ENCODE peak calls at places on chromosome 20, in eight cellular contexts. F, N, U, L, O, K, G and D are unnamed samples. For H3K36me3, the result is how much of the 10 kb centered on the place peaks cover.

GRCh38 chr20:14568701-14569100 is 231.3 kb upstream of the FLRT3 start:
- DNase-seq in F (no peak), N (peak), O (no peak), G (no peak), K (no peak), U (no peak), L (no peak), D (no peak)

GRCh38 chr20:59611286-59611685 is 6.9 kb downstream of the PHACTR3 start:
- DNase-seq in F (no peak), O (no peak), G (no peak), N (no peak), U (no peak), L (no peak), K (no peak), D (no peak)

GRCh38 chr20:24965065-24965919 is 16.2 kb downstream of the CST7 start:
- DNase-seq in N (no peak), U (no peak), K (no peak), F (no peak), L (no peak), O (no peak), G (no peak), D (no peak)

GRCh38 chr20:34016736-34017135 is 23.0 kb downstream of the RALY start:
- DNase-seq in F (no peak), L (no peak), N (no peak), G (no peak), O (no peak), K (no peak), U (no peak), D (no peak)

GRCh38 chr20:46965477-46965876 is 70.8 kb downstream of the EYA2 start:
- DNase-seq in O (no peak), K (no peak), N (no peak), F (no peak), G (no peak), U (no peak), L (no peak), D (no peak)

GRCh38 chr20:20815711-20816455 is 103.4 kb upstream of the RALGAPA2 start:
- DNase-seq in U (no peak), L (no peak), G (no peak), F (peak), N (no peak), K (no peak), O (no peak), D (no peak)

GRCh38 chr20:33211817-33212424 is 5.2 kb upstream of the BPIFA3 start:
- DNase-seq in F (peak), L (peak), N (peak), O (peak), K (peak), G (peak), U (peak), D (peak)

GRCh38 chr20:48878849-48879248 is 42.7 kb upstream of the ARFGEF2 start:
- DNase-seq in K (no peak), G (no peak), L (no peak), O (no peak), U (no peak), F (no peak), N (no peak), D (no peak)

GRCh38 chr20:44735816-44736169 is 9.9 kb upstream of the KCNK15 start:
- DNase-seq in L (no peak), U (no peak), G (no peak), O (no peak), K (no peak), N (no peak), F (no peak), D (no peak)

GRCh38 chr20:56202493-56203077 is 45.9 kb upstream of the MC3R start:
- DNase-seq in F (no peak), O (peak), L (peak), N (no peak), U (no peak), K (peak), G (peak), D (peak)

GRCh38 chr20:56443654-56444540 is 24.5 kb upstream of the RTF2 start:
- DNase-seq in U (no peak), F (peak), G (no peak), K (no peak), L (no peak), O (no peak), N (no peak), D (no peak)

GRCh38 chr20:19012671-19013070 is 199.1 kb downstream of the SCP2D1 start:
- DNase-seq in F (no peak), N (no peak), K (no peak), L (no peak), G (peak), U (no peak), O (no peak), D (no peak)

GRCh38 chr20:52190437-52191131 is 995 bp downstream of the ZFP64 start:
- DNase-seq in F (peak), K (peak), L (peak), G (peak), U (peak), O (peak), N (peak), D (peak)

GRCh38 chr20:11740975-11741374 is 176.7 kb upstream of the BTBD3 start:
- DNase-seq in G (no peak), K (no peak), O (peak), L (no peak), F (no peak), U (no peak), N (no peak), D (no peak)

GRCh38 chr20:25399038-25399430 is 8.4 kb upstream of the ABHD12 start:
- DNase-seq in F (peak), U (peak), K (peak), N (peak), G (peak), L (peak), O (peak), D (peak)

GRCh38 chr20:10079964-10080363 is 45.2 kb downstream of the ANKEF1 start:
- DNase-seq in F (no peak), O (peak), K (no peak), L (no peak), G (peak), N (no peak), U (no peak), D (no peak)

GRCh38 chr20:4029505-4030467 is 14.4 kb upstream of the RNF24 start:
- DNase-seq in G (no peak), F (no peak), K (no peak), O (peak), N (no peak), U (no peak), L (no peak), D (no peak)

GRCh38 chr20:48720256-48721020 is 107.4 kb downstream of the PREX1 start:
- DNase-seq in K (no peak), O (no peak), N (no peak), F (no peak), G (peak), L (no peak), U (no peak), D (no peak)

GRCh38 chr20:62262064-62262463 is 23.7 kb downstream of the OSBPL2 start:
- DNase-seq in O (no peak), U (no peak), K (no peak), G (no peak), F (no peak), N (no peak), L (no peak), D (no peak)
- H3K36me3 ChIP-seq in O (half or more), U (under half), K (under half), G (under half), F (under half), N (under half), L (under half), D (under half)

DNA sequence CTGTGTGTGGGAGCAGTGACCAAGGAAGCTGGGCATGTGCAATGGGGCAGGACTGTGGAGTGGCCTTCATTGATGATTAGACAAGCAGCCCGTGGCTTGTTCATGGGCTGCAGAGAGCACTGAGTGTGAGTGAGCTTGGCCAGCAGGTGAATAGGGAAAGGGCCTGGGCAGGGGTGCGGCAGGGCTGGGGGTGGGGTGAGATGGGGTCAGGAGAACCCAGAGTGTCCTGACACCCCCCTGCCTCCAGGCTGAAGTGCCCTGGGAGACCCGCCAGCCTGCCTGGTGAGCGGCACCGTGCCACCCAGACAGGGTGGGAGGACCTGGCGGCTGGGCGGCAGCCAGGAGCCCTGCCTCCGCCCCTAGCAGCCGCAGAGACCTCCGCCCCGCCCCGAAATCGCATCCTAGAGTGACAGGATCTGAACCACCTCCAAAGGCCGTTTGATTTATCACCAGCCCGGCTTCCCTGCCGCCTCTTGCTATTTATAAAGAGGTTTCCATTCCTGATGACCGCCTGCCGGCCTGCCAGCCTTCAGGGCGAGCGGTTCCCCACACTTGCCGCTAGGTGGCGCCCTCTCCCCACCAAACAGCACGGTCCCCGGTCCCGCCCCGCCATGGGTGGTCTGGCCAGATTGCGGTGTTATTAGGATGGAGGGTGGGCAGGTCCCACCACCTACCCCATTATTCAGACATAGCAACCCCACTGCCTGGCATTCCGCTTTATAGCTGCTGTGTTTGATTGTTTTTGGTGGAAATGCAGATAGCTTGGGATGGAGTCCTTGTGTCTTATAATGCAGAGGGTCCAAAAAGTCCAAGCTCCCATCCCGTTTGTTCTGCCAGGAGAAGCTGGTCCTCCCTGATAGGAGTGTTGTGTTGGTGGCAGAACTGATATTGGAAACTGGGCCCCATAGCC is 3.5 kb downstream of the MYLK2 start:
- DNase-seq in O (peak), K (peak), N (peak), G (peak), U (no peak), L (peak), F (peak), D (peak)
- TF ChIP-seq EZH2phosphoT487 in O (no peak), K (no peak), N (no peak), G (no peak), U (no peak), L (no peak), F (no peak), D (no peak)

GRCh38 chr20:38072885-38073284 is 39.3 kb downstream of the RPRD1B start:
- DNase-seq in O (no peak), K (no peak), N (no peak), G (no peak), F (no peak), U (no peak), L (no peak), D (no peak)
- H3K36me3 ChIP-seq in O (half or more), K (under half), N (under half), G (under half), F (under half), U (under half), L (under half), D (half or more)

GRCh38 chr20:57941572-57942381 is 232.0 kb upstream of the PMEPA1 start:
- DNase-seq in O (peak), G (no peak), L (peak), N (no peak), K (no peak), F (no peak), U (no peak), D (no peak)
- TF ChIP-seq EZH2phosphoT487 in O (no peak), G (no peak), L (no peak), N (no peak), K (no peak), F (no peak), U (no peak), D (no peak)

DNA sequence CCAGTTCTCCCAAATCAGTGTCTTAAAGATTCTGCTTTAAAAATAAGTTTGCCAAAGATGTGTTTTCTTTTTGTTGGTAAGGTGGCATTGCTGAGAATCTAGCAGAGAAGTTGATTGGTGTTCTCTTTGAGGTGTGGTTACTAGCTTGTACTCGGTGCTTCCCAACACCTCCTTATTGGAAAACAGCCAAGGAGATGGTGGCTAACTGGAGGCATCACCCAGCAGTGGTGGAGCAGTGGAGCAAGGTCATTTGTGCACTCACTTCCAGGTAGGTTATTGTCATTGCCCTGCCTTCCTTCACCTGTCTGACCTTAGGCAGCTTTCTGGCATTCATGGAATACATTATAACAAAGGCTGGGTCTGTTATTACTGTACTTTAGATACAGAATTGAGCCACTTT is 26.7 kb downstream of the RALGAPB start:
- DNase-seq in O (no peak), F (no peak), U (no peak), N (no peak), G (no peak), K (no peak), L (no peak), D (no peak)
- H3K36me3 ChIP-seq in O (under half), F (under half), U (under half), N (under half), G (half or more), K (under half), L (under half), D (half or more)

GRCh38 chr20:17688965-17689364 is 6.9 kb upstream of the RRBP1 start:
- DNase-seq in K (no peak), F (no peak), L (no peak), G (no peak), U (no peak), N (no peak), O (no peak), D (no peak)

GRCh38 chr20:17693534-17694001 is 6.2 kb upstream of the BANF2 start:
- DNase-seq in U (no peak), F (peak), G (no peak), N (no peak), O (no peak), L (no peak), K (no peak), D (no peak)

GRCh38 chr20:17691758-17692157 is 8.0 kb upstream of the BANF2 start:
- DNase-seq in N (no peak), K (no peak), L (no peak), F (no peak), O (no peak), U (no peak), G (no peak), D (no peak)

GRCh38 chr20:17687800-17688199 is 5.8 kb upstream of the RRBP1 start:
- DNase-seq in G (no peak), K (no peak), F (no peak), O (no peak), L (no peak), N (no peak), U (no peak), D (no peak)

DNA sequence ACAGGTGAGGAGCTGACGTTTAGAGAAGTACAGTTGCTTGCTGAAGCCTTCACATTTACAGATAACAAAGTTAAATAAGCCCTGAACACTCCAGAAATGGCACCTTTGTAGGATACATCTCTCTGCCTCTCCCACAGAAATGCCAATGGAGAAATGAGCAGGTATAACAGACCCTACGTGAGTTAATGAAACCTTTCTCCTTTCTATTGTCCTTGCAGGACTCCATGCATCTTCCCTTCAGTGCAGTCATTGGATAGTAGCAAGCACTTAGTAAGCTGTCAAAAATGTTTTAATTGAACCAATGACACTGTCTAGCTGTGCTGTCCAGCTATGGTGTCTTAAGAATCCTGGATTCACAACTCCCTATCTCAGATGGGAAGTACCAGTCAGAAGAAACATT is 8.1 kb upstream of the RRBP1 start:
- DNase-seq in K (no peak), L (no peak), F (no peak), O (no peak), U (no peak), N (no peak), G (no peak), D (no peak)
- TF ChIP-seq EZH2phosphoT487 in K (no peak), L (no peak), F (no peak), O (no peak), U (no peak), N (no peak), G (no peak), D (no peak)

GRCh38 chr20:1165941-1166340 is 18.8 kb downstream of the TMEM74B start:
- DNase-seq in O (no peak), L (no peak), K (no peak), N (no peak), U (no peak), G (no peak), F (no peak), D (no peak)
- H3K36me3 ChIP-seq in O (half or more), L (under half), K (under half), N (under half), U (half or more), G (under half), F (under half), D (half or more)

GRCh38 chr20:22583773-22584629 is at the start of gene FOXA2:
- DNase-seq in G (no peak), K (no peak), O (peak), N (peak), F (peak), L (peak), U (no peak), D (no peak)
- TF ChIP-seq EZH2phosphoT487 in G (no peak), K (no peak), O (no peak), N (no peak), F (no peak), L (peak), U (no peak), D (no peak)